ENCODE peak calls at places on chromosomes 5 and 9, in seven cellular contexts. R, O, L, N, K, V and A are unnamed samples.
A peak's percentile ranks its signal among the peaks of the same experiment; 100 is the strongest.

GRCh38 chr5:177958696-177959095 is 37.3 kb downstream of the PROP1 start:
- DNase-seq in R (no peak), O (no peak), L (no peak), N (no peak), K (no peak), V (no peak), A (no peak)

GRCh38 chr5:64315778-64316177 is 150.1 kb downstream of the RNF180 start:
- DNase-seq in R (no peak), O (no peak), L (peak; percentile 7), N (no peak), K (no peak), V (no peak), A (no peak)

GRCh38 chr5:123951204-123951977 is 439.4 kb downstream of the CSNK1G3 start:
- DNase-seq in R (peak; percentile 95), O (peak; percentile 39), L (peak; percentile 95), N (no peak), K (no peak), V (no peak), A (no peak)

GRCh38 chr5:132020568-132021339 is 9.3 kb upstream of the ACSL6 start:
- DNase-seq in R (peak; percentile 72), O (no peak), L (no peak), N (no peak), K (no peak), V (no peak), A (no peak)

GRCh38 chr5:90334746-90335145 is 74.8 kb downstream of the CETN3 start:
- DNase-seq in R (no peak), O (no peak), L (no peak), N (no peak), K (no peak), V (no peak), A (no peak)

GRCh38 chr5:81315336-81315735 is 13.9 kb downstream of the ZCCHC9 start:
- DNase-seq in R (peak; percentile 37), O (no peak), L (peak; percentile 11), N (no peak), K (no peak), V (no peak), A (no peak)

GRCh38 chr5:132430736-132431135 is 59.8 kb downstream of the IRF1 start:
- DNase-seq in R (no peak), O (no peak), L (no peak), N (no peak), K (no peak), V (no peak), A (no peak)

GRCh38 chr5:89473196-89473595 is 590.2 kb upstream of the MEF2C start:
- DNase-seq in R (no peak), O (no peak), L (peak; percentile 72), N (no peak), K (no peak), V (no peak), A (no peak)

GRCh38 chr5:109695005-109695926 is 5.5 kb downstream of the MAN2A1 start:
- DNase-seq in R (no peak), O (no peak), L (no peak), N (no peak), K (no peak), V (no peak), A (peak; percentile 48)
- H3K4me3 ChIP-seq in R (no peak overlapping the region), O (no peak overlapping the region), L (no peak overlapping the region), N (no peak overlapping the region), K (no peak overlapping the region), V (no peak overlapping the region), A (peak overlapping the region; percentile 61)

GRCh38 chr9:93710370-93710723 is 134.0 kb downstream of the PHF2 start:
- DNase-seq in R (no peak), O (no peak), L (no peak), N (no peak), K (no peak), V (no peak), A (no peak)
- H3K4me3 ChIP-seq in R (no peak overlapping the region), O (no peak overlapping the region), L (no peak overlapping the region), N (no peak overlapping the region), K (no peak overlapping the region), V (no peak overlapping the region), A (no peak overlapping the region)

GRCh38 chr9:14435871-14436270 is 121.9 kb upstream of the NFIB start:
- DNase-seq in R (no peak), O (no peak), L (no peak), N (no peak), K (no peak), V (no peak), A (no peak)

GRCh38 chr9:14434971-14435718 is 121.2 kb upstream of the NFIB start:
- DNase-seq in R (no peak), O (no peak), L (no peak), N (no peak), K (no peak), V (no peak), A (no peak)

GRCh38 chr9:14433293-14433818 is 119.4 kb upstream of the NFIB start:
- DNase-seq in R (no peak), O (no peak), L (no peak), N (no peak), K (no peak), V (no peak), A (no peak)

GRCh38 chr9:14437336-14438231 is 123.6 kb upstream of the NFIB start:
- DNase-seq in R (no peak), O (no peak), L (no peak), N (no peak), K (no peak), V (no peak), A (no peak)

DNA sequence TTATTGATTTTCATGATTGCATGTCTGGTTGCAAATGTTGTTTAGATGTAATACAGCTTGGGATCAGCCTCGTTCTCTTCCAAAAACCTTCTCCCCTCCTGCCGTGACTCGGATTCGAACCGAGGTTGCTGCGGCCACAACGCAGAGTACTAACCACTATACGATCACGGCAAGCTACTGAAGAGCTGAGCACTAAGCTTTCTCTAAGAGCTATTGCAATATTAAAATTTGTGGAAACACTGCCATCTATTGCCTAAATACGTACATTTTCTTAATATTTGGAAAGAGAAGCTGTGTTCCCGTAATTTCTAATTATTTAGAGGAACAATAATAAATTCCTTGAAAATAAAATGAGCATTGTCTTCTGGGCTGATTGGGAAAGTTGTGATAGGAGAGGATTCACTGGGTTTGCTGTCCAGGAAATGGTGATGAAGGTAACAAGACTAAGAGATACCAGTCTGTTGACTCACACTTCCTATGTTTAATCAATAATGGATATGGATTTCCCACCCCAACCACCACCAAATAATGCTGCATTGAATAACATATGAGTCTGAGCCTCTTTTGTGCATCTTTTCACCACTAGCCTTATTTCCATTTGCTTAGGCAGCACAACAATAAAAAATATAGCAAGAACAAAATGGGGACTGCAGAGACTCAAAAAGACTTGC is 120.0 kb upstream of the NFIB start:
- DNase-seq in R (peak; percentile 62), O (peak; percentile 56), L (peak; percentile 73), N (no peak), K (no peak), V (no peak), A (no peak)
- H3K4me3 ChIP-seq in R (no peak overlapping the region), O (no peak overlapping the region), L (no peak overlapping the region), N (no peak overlapping the region), K (no peak overlapping the region), V (no peak overlapping the region), A (no peak overlapping the region)

GRCh38 chr9:132327537-132327936 is 27.2 kb downstream of the SETX start:
- DNase-seq in R (no peak), O (no peak), L (no peak), N (no peak), K (no peak), V (no peak), A (no peak)

GRCh38 chr9:132324425-132324824 is 30.4 kb downstream of the SETX start:
- DNase-seq in R (no peak), O (no peak), L (no peak), N (no peak), K (no peak), V (no peak), A (no peak)

GRCh38 chr9:132333556-132333955 is 21.2 kb downstream of the SETX start:
- DNase-seq in R (no peak), O (no peak), L (no peak), N (no peak), K (no peak), V (no peak), A (no peak)

GRCh38 chr9:132334364-132334763 is 20.4 kb downstream of the SETX start:
- DNase-seq in R (no peak), O (no peak), L (no peak), N (no peak), K (no peak), V (no peak), A (no peak)

GRCh38 chr9:132328580-132328979 is 26.2 kb downstream of the SETX start:
- DNase-seq in R (no peak), O (no peak), L (no peak), N (no peak), K (no peak), V (no peak), A (no peak)
- H3K4me3 ChIP-seq in R (no peak overlapping the region), O (no peak overlapping the region), L (no peak overlapping the region), N (no peak overlapping the region), K (no peak overlapping the region), V (no peak overlapping the region), A (no peak overlapping the region)